ENCODE peak calls at places on chromosome 21, in seven cellular contexts. B is RPMI7951; C is uterus; P is CD8-positive, alpha-beta T cell; A is NCI-H187 treated with DMSO at 0.1 percent for 48 hours; Q is T follicular helper cell; O is iPS-NIHi11. D is an unnamed sample.

GRCh38 chr21:45818904-45819285 is 162.7 kb upstream of the COL6A1 start:
- DNase-seq in B (peak; percentile 91), C (no peak), P (peak; percentile 30), A (no peak), Q (peak; percentile 28), O (no peak), D (peak; percentile 43)

GRCh38 chr21:31862078-31862477 is 10.7 kb upstream of the HUNK start:
- DNase-seq in B (no peak), C (no peak), P (no peak), A (peak; percentile 74), Q (no peak), O (no peak), D (no peak)

GRCh38 chr21:45522986-45523385 is 19.3 kb downstream of the SLC19A1 start:
- DNase-seq in B (no peak), C (no peak), P (no peak), A (no peak), Q (no peak), O (no peak), D (no peak)

GRCh38 chr21:22374218-22374969 is 1376.2 kb downstream of the NCAM2 start:
- DNase-seq in B (no peak), C (no peak), P (no peak), A (no peak), Q (no peak), O (no peak), D (no peak)

GRCh38 chr21:42621828-42622199 is 31.6 kb upstream of the PDE9A start:
- DNase-seq in B (no peak), C (peak; percentile 40), P (no peak), A (peak; percentile 97), Q (no peak), O (no peak), D (peak; percentile 61)

GRCh38 chr21:16865612-16866011 is 647.2 kb upstream of the CXADR start:
- DNase-seq in B (no peak), C (no peak), P (no peak), A (no peak), Q (no peak), O (no peak), D (no peak)

GRCh38 chr21:37550618-37551405 is 184.2 kb downstream of the DYRK1A start:
- DNase-seq in B (no peak), C (no peak), P (no peak), A (no peak), Q (no peak), O (no peak), D (no peak)

GRCh38 chr21:39568380-39568779 is 44.4 kb upstream of the B3GALT5 start:
- DNase-seq in B (no peak), C (no peak), P (no peak), A (peak; percentile 25), Q (no peak), O (no peak), D (peak; percentile 16)

GRCh38 chr21:39153373-39153772 is 29.9 kb downstream of the PSMG1 start:
- DNase-seq in B (peak; percentile 22), C (no peak), P (no peak), A (no peak), Q (no peak), O (peak; percentile 55), D (no peak)

GRCh38 chr21:41750051-41750450 is 16.8 kb downstream of the RIPK4 start:
- DNase-seq in B (peak; percentile 29), C (no peak), P (no peak), A (no peak), Q (no peak), O (no peak), D (no peak)

GRCh38 chr21:44982558-44983244 is 42.9 kb downstream of the SLX9 start:
- DNase-seq in B (no peak), C (no peak), P (no peak), A (no peak), Q (no peak), O (no peak), D (no peak)

GRCh38 chr21:44711327-44712202 is at the start of gene TSPEAR:
- DNase-seq in B (no peak), C (peak; percentile 3), P (no peak), A (peak; percentile 59), Q (no peak), O (no peak), D (no peak)

GRCh38 chr21:32914424-32915070 is 111.2 kb upstream of the OLIG2 start:
- DNase-seq in B (no peak), C (no peak), P (no peak), A (no peak), Q (no peak), O (no peak), D (no peak)

GRCh38 chr21:14737922-14738321 is 191.8 kb upstream of the SAMSN1 start:
- DNase-seq in B (peak; percentile 3), C (no peak), P (peak; percentile 11), A (no peak), Q (peak; percentile 20), O (peak; percentile 25), D (peak; percentile 1)

GRCh38 chr21:41966341-41966833 is 12.6 kb upstream of the C2CD2 start:
- DNase-seq in B (peak; percentile 79), C (no peak), P (no peak), A (no peak), Q (no peak), O (no peak), D (no peak)

GRCh38 chr21:36350282-36350910 is 30.4 kb downstream of the MORC3 start:
- DNase-seq in B (peak; percentile 10), C (no peak), P (no peak), A (no peak), Q (no peak), O (no peak), D (no peak)